ENCODE peak calls at places on chromosome 11, in five cellular contexts. One of them, this sample, is unnamed.

GRCh38 chr11:100855466-100856067 is 168.5 kb downstream of the ARHGAP42 start:
- DNase-seq in activated CD4-positive, alpha-beta T cell treated with anti-CD3 and anti-CD28 coated beads for 4 hours: no peak
- DNase-seq in RWPE2: no peak
- DNase-seq in activated T-helper 9 cell treated with anti-CD3 and anti-CD28 coated beads, Interleukin-2, amount 50 U/mL, for 16 hours: no peak
- DNase-seq in HCT116: peak
- DNase-seq in this sample: no peak

GRCh38 chr11:115618428-115618827 is 114.2 kb upstream of the CADM1 start:
- DNase-seq in activated T-helper 9 cell treated with anti-CD3 and anti-CD28 coated beads, Interleukin-2, amount 50 U/mL, for 16 hours: no peak
- DNase-seq in HCT116: no peak
- DNase-seq in RWPE2: no peak
- DNase-seq in activated CD4-positive, alpha-beta T cell treated with anti-CD3 and anti-CD28 coated beads for 4 hours: no peak
- DNase-seq in this sample: no peak

GRCh38 chr11:82718307-82718706 is 15.4 kb downstream of the FAM181B start:
- DNase-seq in HCT116: peak
- DNase-seq in RWPE2: no peak
- DNase-seq in activated T-helper 9 cell treated with anti-CD3 and anti-CD28 coated beads, Interleukin-2, amount 50 U/mL, for 16 hours: no peak
- DNase-seq in activated CD4-positive, alpha-beta T cell treated with anti-CD3 and anti-CD28 coated beads for 4 hours: peak
- DNase-seq in this sample: no peak

GRCh38 chr11:70174846-70175764 is 28.0 kb upstream of the FADD start:
- DNase-seq in activated T-helper 9 cell treated with anti-CD3 and anti-CD28 coated beads, Interleukin-2, amount 50 U/mL, for 16 hours: no peak
- DNase-seq in HCT116: no peak
- DNase-seq in RWPE2: no peak
- DNase-seq in activated CD4-positive, alpha-beta T cell treated with anti-CD3 and anti-CD28 coated beads for 4 hours: no peak
- DNase-seq in this sample: no peak

GRCh38 chr11:46643986-46644385 is 26.6 kb downstream of the ATG13 start:
- DNase-seq in activated CD4-positive, alpha-beta T cell treated with anti-CD3 and anti-CD28 coated beads for 4 hours: no peak
- DNase-seq in RWPE2: no peak
- DNase-seq in HCT116: no peak
- DNase-seq in activated T-helper 9 cell treated with anti-CD3 and anti-CD28 coated beads, Interleukin-2, amount 50 U/mL, for 16 hours: no peak
- DNase-seq in this sample: no peak

GRCh38 chr11:14583252-14584105 is 60.1 kb upstream of the PDE3B start:
- DNase-seq in HCT116: no peak
- DNase-seq in activated CD4-positive, alpha-beta T cell treated with anti-CD3 and anti-CD28 coated beads for 4 hours: no peak
- DNase-seq in RWPE2: no peak
- DNase-seq in activated T-helper 9 cell treated with anti-CD3 and anti-CD28 coated beads, Interleukin-2, amount 50 U/mL, for 16 hours: no peak
- DNase-seq in this sample: no peak

GRCh38 chr11:47399860-47400812 is 8.3 kb upstream of the SLC39A13 start:
- DNase-seq in RWPE2: no peak
- DNase-seq in activated CD4-positive, alpha-beta T cell treated with anti-CD3 and anti-CD28 coated beads for 4 hours: peak
- DNase-seq in HCT116: no peak
- DNase-seq in activated T-helper 9 cell treated with anti-CD3 and anti-CD28 coated beads, Interleukin-2, amount 50 U/mL, for 16 hours: peak
- DNase-seq in this sample: peak

GRCh38 chr11:16924826-16925494 is 89.3 kb downstream of the PLEKHA7 start:
- DNase-seq in HCT116: peak
- DNase-seq in activated T-helper 9 cell treated with anti-CD3 and anti-CD28 coated beads, Interleukin-2, amount 50 U/mL, for 16 hours: no peak
- DNase-seq in activated CD4-positive, alpha-beta T cell treated with anti-CD3 and anti-CD28 coated beads for 4 hours: no peak
- DNase-seq in RWPE2: peak
- DNase-seq in this sample: no peak

GRCh38 chr11:61551630-61552029 is 29.2 kb downstream of the SYT7 start:
- DNase-seq in activated T-helper 9 cell treated with anti-CD3 and anti-CD28 coated beads, Interleukin-2, amount 50 U/mL, for 16 hours: no peak
- DNase-seq in HCT116: peak
- DNase-seq in activated CD4-positive, alpha-beta T cell treated with anti-CD3 and anti-CD28 coated beads for 4 hours: no peak
- DNase-seq in RWPE2: no peak
- DNase-seq in this sample: no peak

GRCh38 chr11:71490731-71491390 is 36.2 kb upstream of the KRTAP5-7 start:
- DNase-seq in activated T-helper 9 cell treated with anti-CD3 and anti-CD28 coated beads, Interleukin-2, amount 50 U/mL, for 16 hours: no peak
- DNase-seq in activated CD4-positive, alpha-beta T cell treated with anti-CD3 and anti-CD28 coated beads for 4 hours: no peak
- DNase-seq in RWPE2: peak
- DNase-seq in HCT116: no peak
- DNase-seq in this sample: no peak

GRCh38 chr11:75626692-75627536 is 41.9 kb downstream of the MAP6 start:
- DNase-seq in HCT116: no peak
- DNase-seq in activated T-helper 9 cell treated with anti-CD3 and anti-CD28 coated beads, Interleukin-2, amount 50 U/mL, for 16 hours: no peak
- DNase-seq in RWPE2: no peak
- DNase-seq in activated CD4-positive, alpha-beta T cell treated with anti-CD3 and anti-CD28 coated beads for 4 hours: no peak
- DNase-seq in this sample: no peak

GRCh38 chr11:112050721-112051120 is 23.1 kb downstream of the PIH1D2 start:
- DNase-seq in activated T-helper 9 cell treated with anti-CD3 and anti-CD28 coated beads, Interleukin-2, amount 50 U/mL, for 16 hours: no peak
- DNase-seq in RWPE2: no peak
- DNase-seq in HCT116: no peak
- DNase-seq in activated CD4-positive, alpha-beta T cell treated with anti-CD3 and anti-CD28 coated beads for 4 hours: no peak
- DNase-seq in this sample: peak

GRCh38 chr11:3049430-3050243 is 7.6 kb downstream of the CARS1 start:
- DNase-seq in activated T-helper 9 cell treated with anti-CD3 and anti-CD28 coated beads, Interleukin-2, amount 50 U/mL, for 16 hours: peak
- DNase-seq in RWPE2: peak
- DNase-seq in activated CD4-positive, alpha-beta T cell treated with anti-CD3 and anti-CD28 coated beads for 4 hours: peak
- DNase-seq in HCT116: peak
- DNase-seq in this sample: peak

GRCh38 chr11:35786188-35786587 is 123.6 kb downstream of the TRIM44 start:
- DNase-seq in activated CD4-positive, alpha-beta T cell treated with anti-CD3 and anti-CD28 coated beads for 4 hours: no peak
- DNase-seq in activated T-helper 9 cell treated with anti-CD3 and anti-CD28 coated beads, Interleukin-2, amount 50 U/mL, for 16 hours: no peak
- DNase-seq in RWPE2: no peak
- DNase-seq in HCT116: no peak
- DNase-seq in this sample: no peak

GRCh38 chr11:96318850-96319249 is 24.1 kb downstream of the MAML2 start:
- DNase-seq in activated T-helper 9 cell treated with anti-CD3 and anti-CD28 coated beads, Interleukin-2, amount 50 U/mL, for 16 hours: no peak
- DNase-seq in activated CD4-positive, alpha-beta T cell treated with anti-CD3 and anti-CD28 coated beads for 4 hours: no peak
- DNase-seq in RWPE2: no peak
- DNase-seq in HCT116: no peak
- DNase-seq in this sample: no peak

GRCh38 chr11:130400793-130401483 is 27.5 kb downstream of the ADAMTS8 start:
- DNase-seq in HCT116: no peak
- DNase-seq in activated T-helper 9 cell treated with anti-CD3 and anti-CD28 coated beads, Interleukin-2, amount 50 U/mL, for 16 hours: no peak
- DNase-seq in RWPE2: no peak
- DNase-seq in activated CD4-positive, alpha-beta T cell treated with anti-CD3 and anti-CD28 coated beads for 4 hours: no peak
- DNase-seq in this sample: no peak

This sample was measured in B cell.